ENCODE peak calls at places on chromosome 15, in seven cellular contexts. L, Y, Z, C, P, Q and F are unnamed samples.

GRCh38 chr15:58433597-58434333 is 2.0 kb downstream of the LIPC start:
- DNase-seq in L (no peak), Y (no peak), Z (no peak), C (no peak), P (peak), Q (no peak), F (no peak)

GRCh38 chr15:40739042-40739441 is 16.0 kb downstream of the RMDN3 start:
- DNase-seq in L (no peak), Y (no peak), Z (no peak), C (no peak), P (no peak), Q (no peak), F (no peak)

GRCh38 chr15:88894348-88894818 is 961 bp downstream of the HAPLN3 start:
- DNase-seq in L (peak), Y (peak), Z (peak), C (peak), P (no peak), Q (peak), F (peak)

GRCh38 chr15:96054606-96055005 is 275.9 kb upstream of the NR2F2 start:
- DNase-seq in L (no peak), Y (no peak), Z (no peak), C (no peak), P (no peak), Q (no peak), F (no peak)

GRCh38 chr15:55003900-55004879 is 192.6 kb downstream of the RSL24D1 start:
- DNase-seq in L (no peak), Y (no peak), Z (no peak), C (no peak), P (no peak), Q (no peak), F (no peak)

GRCh38 chr15:39837454-39837853 is 54.8 kb upstream of the FSIP1 start:
- DNase-seq in L (no peak), Y (no peak), Z (no peak), C (no peak), P (no peak), Q (no peak), F (no peak)

GRCh38 chr15:70415330-70415884 is 317.7 kb upstream of the TLE3 start:
- DNase-seq in L (no peak), Y (no peak), Z (no peak), C (no peak), P (no peak), Q (no peak), F (no peak)

GRCh38 chr15:63019539-63020109 is 22.9 kb upstream of the TPM1 start:
- DNase-seq in L (peak), Y (peak), Z (no peak), C (peak), P (peak), Q (peak), F (no peak)

GRCh38 chr15:44490628-44491027 is 46.3 kb upstream of the EIF3J start:
- DNase-seq in L (peak), Y (peak), Z (no peak), C (peak), P (peak), Q (no peak), F (no peak)

GRCh38 chr15:95793226-95793625 is 537.3 kb upstream of the NR2F2 start:
- DNase-seq in L (no peak), Y (no peak), Z (no peak), C (no peak), P (no peak), Q (no peak), F (no peak)

DNA sequence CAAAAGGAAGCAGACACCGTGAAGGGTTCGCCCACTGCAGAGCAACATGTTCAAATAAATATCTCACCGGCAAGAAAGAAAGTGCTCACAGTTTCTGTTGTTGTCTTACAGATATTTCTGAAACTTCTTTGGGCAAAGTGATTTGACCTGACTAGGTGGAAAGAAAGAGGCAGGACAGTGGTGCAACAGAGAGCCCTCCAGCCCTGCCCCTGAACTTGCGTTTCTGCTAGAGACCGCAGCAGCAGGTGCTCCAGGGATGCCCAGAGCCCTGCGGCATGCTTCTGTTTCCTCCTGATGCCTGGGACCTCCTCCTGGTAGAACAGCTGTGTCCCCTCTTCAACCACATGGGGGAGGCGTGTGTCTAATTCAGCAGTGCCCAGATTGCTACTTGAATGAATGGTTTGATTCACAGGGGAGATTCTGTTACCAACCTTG is 123.4 kb downstream of the ATP10A start:
- DNase-seq in L (peak), Y (peak), Z (no peak), C (no peak), P (peak), Q (peak), F (no peak)
- TF ChIP-seq CTCF in L (no peak), Y (peak), Z (no peak), C (no peak), P (peak), Q (peak), F (no peak)

GRCh38 chr15:79434361-79434760 is 2.2 kb downstream of the MINAR1 start:
- DNase-seq in L (no peak), Y (no peak), Z (no peak), C (no peak), P (no peak), Q (no peak), F (no peak)

GRCh38 chr15:79432345-79433311 is 492 bp downstream of the MINAR1 start:
- DNase-seq in L (no peak), Y (no peak), Z (no peak), C (peak), P (peak), Q (peak), F (no peak)

GRCh38 chr15:79430901-79431635 is 1.1 kb upstream of the MINAR1 start:
- DNase-seq in L (no peak), Y (peak), Z (peak), C (no peak), P (peak), Q (no peak), F (peak)

GRCh38 chr15:79433610-79434009 is 1.5 kb downstream of the MINAR1 start:
- DNase-seq in L (no peak), Y (no peak), Z (peak), C (no peak), P (no peak), Q (no peak), F (peak)

DNA sequence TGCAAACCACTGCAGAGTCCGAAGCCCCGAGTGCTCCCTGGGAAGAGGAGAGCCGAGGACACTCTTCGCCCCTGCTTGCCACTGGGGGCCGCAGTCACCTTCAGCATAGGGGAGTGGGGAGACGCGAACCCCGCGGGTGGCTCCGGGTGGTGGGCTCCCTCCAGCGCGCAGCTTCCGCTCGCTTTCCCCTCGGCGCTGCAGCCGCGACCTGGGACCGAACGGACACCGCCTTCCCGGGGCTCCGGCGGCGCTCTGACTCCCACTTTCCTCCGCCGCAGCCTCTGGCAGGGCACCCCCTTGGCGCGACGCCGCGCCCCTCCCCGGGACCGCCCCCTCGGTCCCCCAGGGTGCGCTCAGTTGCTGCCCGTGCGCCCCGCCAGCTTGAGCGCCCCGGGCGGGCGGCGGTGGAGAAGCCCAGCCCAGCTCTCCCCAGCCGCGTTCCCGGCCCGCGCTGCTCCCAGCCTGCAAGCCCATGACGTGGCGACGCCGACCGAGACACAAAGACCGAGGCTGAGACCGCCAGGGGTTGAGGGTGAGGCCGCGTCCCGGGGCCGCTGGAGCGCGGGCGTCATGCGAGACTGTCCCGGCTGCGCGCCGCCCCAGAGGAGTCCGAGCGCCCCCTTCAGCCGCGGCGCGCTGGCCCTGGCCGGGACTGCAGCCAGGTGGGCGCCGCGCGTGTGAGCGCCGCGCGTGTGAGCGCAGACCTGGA is at the start of gene MINAR1:
- DNase-seq in L (peak), Y (peak), Z (peak), C (peak), P (peak), Q (peak), F (peak)
- TF ChIP-seq CTCF in L (no peak), Y (no peak), Z (peak), C (no peak), P (no peak), Q (peak), F (no peak)

GRCh38 chr15:86624261-86625036 is 544.8 kb downstream of the AGBL1 start:
- DNase-seq in L (peak), Y (peak), Z (peak), C (peak), P (peak), Q (peak), F (no peak)
- TF ChIP-seq CTCF in L (peak), Y (peak), Z (peak), C (peak), P (peak), Q (peak), F (no peak)

GRCh38 chr15:83380682-83381081 is 66.5 kb upstream of the SH3GL3 start:
- DNase-seq in L (peak), Y (peak), Z (peak), C (peak), P (peak), Q (peak), F (peak)
- TF ChIP-seq CTCF in L (peak), Y (peak), Z (peak), C (peak), P (peak), Q (peak), F (peak)

DNA sequence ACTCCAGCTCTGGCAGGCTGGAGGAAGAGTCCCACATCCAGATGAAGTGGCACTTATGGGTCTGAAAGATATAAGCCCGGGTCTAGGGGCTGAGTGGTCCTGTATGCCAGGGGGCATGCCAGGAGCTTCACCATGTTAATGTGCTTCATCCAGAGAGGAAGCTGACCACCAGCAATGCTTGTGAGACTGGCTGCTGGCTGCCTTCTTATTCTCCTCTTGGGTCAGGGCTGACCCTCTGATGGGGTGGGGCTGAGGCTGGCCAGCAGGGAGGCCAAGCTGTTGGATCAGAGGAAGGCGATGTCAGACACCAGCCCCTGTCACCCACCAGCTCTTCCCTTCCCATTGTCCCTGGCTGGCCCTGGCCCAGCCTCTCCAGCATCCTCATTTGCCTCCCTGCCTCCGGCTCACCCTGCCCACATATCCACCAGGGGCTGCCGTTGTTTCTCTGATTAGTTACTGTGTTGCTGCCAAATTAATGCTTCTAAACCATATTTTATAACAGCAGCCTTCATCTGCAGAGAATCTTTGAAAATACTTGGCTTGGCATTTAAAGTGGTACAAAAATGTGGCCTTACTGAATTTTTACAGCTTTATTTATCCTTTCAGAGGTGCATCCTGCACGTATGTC is 20.4 kb upstream of the PSTPIP1 start:
- DNase-seq in L (no peak), Y (no peak), Z (no peak), C (no peak), P (no peak), Q (no peak), F (no peak)
- TF ChIP-seq CTCF in L (no peak), Y (no peak), Z (no peak), C (no peak), P (no peak), Q (no peak), F (no peak)

DNA sequence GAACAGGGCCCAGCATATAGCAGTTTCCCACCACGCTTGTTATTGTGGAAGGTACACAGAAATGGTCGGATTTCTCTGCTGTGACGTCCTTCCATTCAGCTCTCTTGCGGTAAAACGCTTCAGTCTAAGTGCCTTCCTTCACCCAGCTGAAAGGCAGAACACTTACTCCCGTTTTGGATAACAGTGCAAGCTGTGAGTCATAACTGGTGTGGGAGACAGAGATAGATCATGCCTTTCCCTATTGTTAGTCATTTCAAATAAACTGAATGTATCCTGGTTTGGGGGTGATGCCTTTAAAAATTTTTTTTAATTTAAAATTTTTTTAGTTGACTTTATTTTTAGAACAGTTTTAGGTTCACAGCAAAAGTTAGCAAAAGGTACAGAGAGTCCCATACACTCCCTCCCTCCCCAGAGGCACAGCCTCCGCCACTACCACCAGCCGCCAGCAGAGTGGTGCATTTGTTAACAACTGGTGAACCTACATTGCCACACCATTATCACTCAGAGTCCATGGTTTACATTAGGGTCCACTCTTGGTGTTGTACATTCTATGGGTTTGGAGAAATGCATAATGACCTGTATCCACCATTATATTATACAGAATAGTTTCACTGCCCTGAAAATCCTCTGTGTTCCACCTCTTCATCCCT is 94.9 kb upstream of the NSMCE3 start:
- DNase-seq in L (peak), Y (peak), Z (no peak), C (peak), P (peak), Q (peak), F (no peak)
- TF ChIP-seq CTCF in L (no peak), Y (peak), Z (peak), C (no peak), P (peak), Q (no peak), F (no peak)

GRCh38 chr15:28191832-28192231 is 92.7 kb upstream of the OCA2 start:
- DNase-seq in L (no peak), Y (peak), Z (peak), C (no peak), P (peak), Q (peak), F (no peak)
- TF ChIP-seq CTCF in L (no peak), Y (peak), Z (peak), C (no peak), P (peak), Q (peak), F (no peak)

GRCh38 chr15:99386429-99386828 is 135.1 kb downstream of the LRRC28 start:
- DNase-seq in L (no peak), Y (no peak), Z (no peak), C (no peak), P (no peak), Q (no peak), F (no peak)

GRCh38 chr15:99387769-99388168 is 136.5 kb downstream of the LRRC28 start:
- DNase-seq in L (no peak), Y (no peak), Z (no peak), C (no peak), P (no peak), Q (no peak), F (no peak)

GRCh38 chr15:99390667-99391066 is 139.4 kb downstream of the LRRC28 start:
- DNase-seq in L (no peak), Y (no peak), Z (no peak), C (no peak), P (no peak), Q (no peak), F (no peak)

GRCh38 chr15:99385865-99386264 is 134.6 kb downstream of the LRRC28 start:
- DNase-seq in L (no peak), Y (peak), Z (no peak), C (no peak), P (peak), Q (peak), F (no peak)

DNA sequence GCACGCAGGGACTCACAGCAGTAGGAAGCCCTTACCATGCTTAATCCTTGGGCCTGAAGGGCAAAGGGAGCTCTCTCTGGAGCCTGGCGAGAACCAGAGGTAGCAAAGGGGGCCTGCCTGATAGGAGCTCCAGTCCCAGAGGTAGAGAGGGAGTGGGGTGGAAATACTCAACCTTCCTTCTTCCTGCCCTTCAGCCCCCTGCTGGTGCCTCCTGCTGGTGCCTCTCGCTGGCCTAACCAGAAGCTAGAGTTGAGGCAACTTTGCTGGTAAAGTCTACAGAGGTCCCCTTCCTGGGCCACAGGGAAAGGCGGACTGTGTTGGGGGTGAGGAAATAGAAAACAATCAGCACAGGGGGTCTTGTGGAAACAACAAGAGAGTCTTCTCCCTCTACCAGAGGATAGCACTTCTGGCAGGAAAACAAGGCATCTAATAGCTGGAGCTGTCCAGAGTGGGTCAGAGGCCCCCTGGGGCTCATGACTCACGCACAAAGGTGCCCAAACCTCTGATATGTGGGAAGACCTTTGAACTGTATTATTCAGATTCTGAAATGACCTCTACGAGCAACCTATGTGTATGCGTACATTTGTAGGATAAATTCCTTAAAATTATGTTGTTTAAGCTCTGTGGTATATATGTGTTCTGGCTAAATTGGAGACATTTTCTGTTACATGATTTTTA is 133.8 kb downstream of the LRRC28 start:
- DNase-seq in L (no peak), Y (peak), Z (no peak), C (no peak), P (peak), Q (no peak), F (no peak)
- TF ChIP-seq CTCF in L (no peak), Y (peak), Z (peak), C (peak), P (peak), Q (no peak), F (no peak)

GRCh38 chr15:65862682-65863081 is 6.6 kb upstream of the RAB11A start:
- DNase-seq in L (peak), Y (peak), Z (peak), C (peak), P (peak), Q (peak), F (peak)
- TF ChIP-seq CTCF in L (peak), Y (peak), Z (peak), C (peak), P (peak), Q (peak), F (peak)